ENCODE peak calls at places on chromosomes 11 and 22, in six cellular contexts. V is stimulated activated CD4-positive, alpha-beta T cell treated with anti-CD3 and anti-CD28 coated beads, Interleukin-15, amount 100 ng/mL, for 1 hour; M is activated gamma-delta T cell treated with Interleukin-2 at 50 U/mL for 16 hours; J is HS-27A; S is activated CD8-positive, alpha-beta T cell treated with anti-CD3 and anti-CD28 coated beads for 36 hours; Z is sigmoid colon. U is an unnamed sample.

GRCh38 chr22:16961477-16962186 is 46.4 kb downstream of the GAB4 start:
- DNase-seq in Z (no peak), M (no peak), S (no peak), V (no peak), J (no peak), U (no peak)

GRCh38 chr11:86676533-86677154 is 4.2 kb upstream of the ME3 start:
- DNase-seq in J (no peak), M (no peak), Z (no peak), V (no peak), S (no peak), U (no peak)

GRCh38 chr11:23778971-23779370 is 717.9 kb upstream of the LUZP2 start:
- DNase-seq in M (no peak), S (no peak), V (no peak), Z (no peak), J (no peak), U (no peak)

GRCh38 chr11:66705587-66706335 is 23.3 kb downstream of the SPTBN2 start:
- DNase-seq in V (no peak), J (no peak), M (no peak), Z (no peak), S (no peak), U (no peak)

GRCh38 chr22:47355776-47356432 is 593.5 kb downstream of the TBC1D22A start:
- DNase-seq in V (no peak), Z (no peak), S (no peak), J (no peak), M (no peak), U (no peak)

GRCh38 chr11:46987183-46987582 is 50.6 kb downstream of the CSTPP1 start:
- DNase-seq in V (no peak), J (no peak), S (no peak), Z (no peak), M (no peak), U (no peak)

GRCh38 chr11:44899959-44900358 is 50.7 kb downstream of the TP53I11 start:
- DNase-seq in S (peak), M (no peak), J (peak), Z (no peak), V (peak), U (no peak)

GRCh38 chr11:71327156-71328085 is 75.0 kb upstream of the SHANK2 start:
- DNase-seq in M (no peak), Z (peak), J (no peak), S (no peak), V (no peak), U (no peak)